ENCODE peak calls at places on chromosomes 7 and 10, in nine cellular contexts. One of them, this sample, is unnamed.

GRCh38 chr7:158572000-158572828 is 15.4 kb downstream of the PTPRN2 start:
- DNase-seq in SK-N-SH: peak
- DNase-seq in HFF-Myc: no peak
- DNase-seq in aorta: no peak
- DNase-seq in B cell: no peak
- DNase-seq in RPMI7951: peak
- DNase-seq in AML-193: no peak
- DNase-seq in fibroblast of the aortic adventitia: no peak
- DNase-seq in posterior vena cava: no peak
- DNase-seq in this sample: no peak

GRCh38 chr10:19745672-19746071 is 70.6 kb upstream of the PLXDC2 start:
- DNase-seq in SK-N-SH: no peak
- DNase-seq in HFF-Myc: no peak
- DNase-seq in aorta: no peak
- DNase-seq in B cell: no peak
- DNase-seq in RPMI7951: peak
- DNase-seq in AML-193: no peak
- DNase-seq in fibroblast of the aortic adventitia: no peak
- DNase-seq in posterior vena cava: no peak
- DNase-seq in this sample: no peak

GRCh38 chr10:34480345-34480744 is 334.8 kb downstream of the PARD3 start:
- DNase-seq in SK-N-SH: no peak
- DNase-seq in HFF-Myc: no peak
- DNase-seq in aorta: no peak
- DNase-seq in B cell: no peak
- DNase-seq in RPMI7951: no peak
- DNase-seq in AML-193: no peak
- DNase-seq in fibroblast of the aortic adventitia: no peak
- DNase-seq in posterior vena cava: no peak
- DNase-seq in this sample: no peak

GRCh38 chr10:120963053-120963533 is 111.9 kb downstream of the WDR11 start:
- DNase-seq in SK-N-SH: peak
- DNase-seq in HFF-Myc: no peak
- DNase-seq in aorta: no peak
- DNase-seq in B cell: no peak
- DNase-seq in RPMI7951: no peak
- DNase-seq in AML-193: no peak
- DNase-seq in fibroblast of the aortic adventitia: no peak
- DNase-seq in posterior vena cava: no peak
- DNase-seq in this sample: no peak

GRCh38 chr7:35905555-35905954 is 104.7 kb downstream of the SEPTIN7 start:
- DNase-seq in SK-N-SH: no peak
- DNase-seq in HFF-Myc: no peak
- DNase-seq in aorta: no peak
- DNase-seq in B cell: no peak
- DNase-seq in RPMI7951: no peak
- DNase-seq in AML-193: no peak
- DNase-seq in fibroblast of the aortic adventitia: peak
- DNase-seq in posterior vena cava: no peak
- DNase-seq in this sample: no peak

GRCh38 chr10:89471110-89471814 is 56.9 kb downstream of the IFIT5 start:
- DNase-seq in SK-N-SH: no peak
- DNase-seq in HFF-Myc: no peak
- DNase-seq in aorta: no peak
- DNase-seq in B cell: no peak
- DNase-seq in RPMI7951: no peak
- DNase-seq in AML-193: no peak
- DNase-seq in fibroblast of the aortic adventitia: peak
- DNase-seq in posterior vena cava: no peak
- DNase-seq in this sample: no peak

GRCh38 chr7:359776-360361 is 69.9 kb downstream of the FOXL3 start:
- DNase-seq in SK-N-SH: no peak
- DNase-seq in HFF-Myc: no peak
- DNase-seq in aorta: peak
- DNase-seq in B cell: peak
- DNase-seq in RPMI7951: no peak
- DNase-seq in AML-193: no peak
- DNase-seq in fibroblast of the aortic adventitia: no peak
- DNase-seq in posterior vena cava: peak
- DNase-seq in this sample: no peak

GRCh38 chr7:1290262-1291039 is 57.8 kb downstream of the UNCX start:
- DNase-seq in SK-N-SH: no peak
- DNase-seq in HFF-Myc: no peak
- DNase-seq in aorta: peak
- DNase-seq in B cell: no peak
- DNase-seq in RPMI7951: peak
- DNase-seq in AML-193: no peak
- DNase-seq in fibroblast of the aortic adventitia: peak
- DNase-seq in posterior vena cava: peak
- DNase-seq in this sample: no peak

GRCh38 chr10:63633677-63634487 is 112.7 kb downstream of the REEP3 start:
- DNase-seq in SK-N-SH: peak
- DNase-seq in HFF-Myc: peak
- DNase-seq in aorta: no peak
- DNase-seq in B cell: no peak
- DNase-seq in RPMI7951: peak
- DNase-seq in AML-193: peak
- DNase-seq in fibroblast of the aortic adventitia: peak
- DNase-seq in posterior vena cava: no peak
- DNase-seq in this sample: no peak

GRCh38 chr10:24350111-24350921 is 141.4 kb downstream of the KIAA1217 start:
- DNase-seq in SK-N-SH: no peak
- DNase-seq in HFF-Myc: peak
- DNase-seq in aorta: no peak
- DNase-seq in B cell: no peak
- DNase-seq in RPMI7951: peak
- DNase-seq in AML-193: no peak
- DNase-seq in fibroblast of the aortic adventitia: peak
- DNase-seq in posterior vena cava: no peak
- DNase-seq in this sample: no peak

GRCh38 chr7:69367785-69368184 is 230.5 kb upstream of the AUTS2 start:
- DNase-seq in SK-N-SH: no peak
- DNase-seq in HFF-Myc: no peak
- DNase-seq in aorta: no peak
- DNase-seq in B cell: no peak
- DNase-seq in RPMI7951: peak
- DNase-seq in AML-193: no peak
- DNase-seq in fibroblast of the aortic adventitia: no peak
- DNase-seq in posterior vena cava: no peak
- DNase-seq in this sample: no peak

GRCh38 chr7:47763063-47763974 is 181.4 kb upstream of the TNS3 start:
- DNase-seq in SK-N-SH: peak
- DNase-seq in HFF-Myc: peak
- DNase-seq in aorta: no peak
- DNase-seq in B cell: peak
- DNase-seq in RPMI7951: peak
- DNase-seq in AML-193: no peak
- DNase-seq in fibroblast of the aortic adventitia: peak
- DNase-seq in posterior vena cava: no peak
- DNase-seq in this sample: no peak

GRCh38 chr10:111077715-111078504 is 1.1 kb downstream of the ADRA2A start:
- DNase-seq in SK-N-SH: peak
- DNase-seq in HFF-Myc: no peak
- DNase-seq in aorta: no peak
- DNase-seq in B cell: peak
- DNase-seq in RPMI7951: no peak
- DNase-seq in AML-193: no peak
- DNase-seq in fibroblast of the aortic adventitia: no peak
- DNase-seq in posterior vena cava: no peak
- DNase-seq in this sample: no peak

GRCh38 chr7:38728145-38728544 is 97.0 kb upstream of the AMPH start:
- DNase-seq in SK-N-SH: no peak
- DNase-seq in HFF-Myc: no peak
- DNase-seq in aorta: no peak
- DNase-seq in B cell: no peak
- DNase-seq in RPMI7951: peak
- DNase-seq in AML-193: no peak
- DNase-seq in fibroblast of the aortic adventitia: peak
- DNase-seq in posterior vena cava: no peak
- DNase-seq in this sample: no peak

GRCh38 chr10:24096281-24096680 is 112.7 kb upstream of the KIAA1217 start:
- DNase-seq in SK-N-SH: no peak
- DNase-seq in HFF-Myc: no peak
- DNase-seq in aorta: no peak
- DNase-seq in B cell: no peak
- DNase-seq in RPMI7951: no peak
- DNase-seq in AML-193: no peak
- DNase-seq in fibroblast of the aortic adventitia: no peak
- DNase-seq in posterior vena cava: no peak
- DNase-seq in this sample: no peak

GRCh38 chr10:86723009-86723408 is 33.4 kb upstream of the BMPR1A start:
- DNase-seq in SK-N-SH: no peak
- DNase-seq in HFF-Myc: no peak
- DNase-seq in aorta: no peak
- DNase-seq in B cell: no peak
- DNase-seq in RPMI7951: no peak
- DNase-seq in AML-193: no peak
- DNase-seq in fibroblast of the aortic adventitia: no peak
- DNase-seq in posterior vena cava: no peak
- DNase-seq in this sample: no peak

GRCh38 chr10:73043766-73044377 is 52.8 kb downstream of the P4HA1 start:
- DNase-seq in SK-N-SH: no peak
- DNase-seq in HFF-Myc: no peak
- DNase-seq in aorta: no peak
- DNase-seq in B cell: no peak
- DNase-seq in RPMI7951: no peak
- DNase-seq in AML-193: no peak
- DNase-seq in fibroblast of the aortic adventitia: peak
- DNase-seq in posterior vena cava: no peak
- DNase-seq in this sample: no peak

GRCh38 chr7:99267530-99268360 is 4.9 kb upstream of the MYH16 start:
- DNase-seq in SK-N-SH: no peak
- DNase-seq in HFF-Myc: peak
- DNase-seq in aorta: peak
- DNase-seq in B cell: no peak
- DNase-seq in RPMI7951: peak
- DNase-seq in AML-193: no peak
- DNase-seq in fibroblast of the aortic adventitia: peak
- DNase-seq in posterior vena cava: no peak
- DNase-seq in this sample: no peak

GRCh38 chr7:25391295-25391861 is 163.1 kb upstream of the NPVF start:
- DNase-seq in SK-N-SH: peak
- DNase-seq in HFF-Myc: no peak
- DNase-seq in aorta: no peak
- DNase-seq in B cell: peak
- DNase-seq in RPMI7951: peak
- DNase-seq in AML-193: peak
- DNase-seq in fibroblast of the aortic adventitia: peak
- DNase-seq in posterior vena cava: no peak
- DNase-seq in this sample: no peak

GRCh38 chr10:113357688-113358306 is 195.1 kb upstream of the HABP2 start:
- DNase-seq in SK-N-SH: no peak
- DNase-seq in HFF-Myc: no peak
- DNase-seq in aorta: no peak
- DNase-seq in B cell: no peak
- DNase-seq in RPMI7951: no peak
- DNase-seq in AML-193: no peak
- DNase-seq in fibroblast of the aortic adventitia: no peak
- DNase-seq in posterior vena cava: no peak
- DNase-seq in this sample: no peak

This sample was measured in GM12865.